ENCODE peak calls at places on chromosome 4, in eight cellular contexts. C is GM04503; U is effector memory CD4-positive, alpha-beta T cell; A is amniotic stem cell; Z is fibroblast of the aortic adventitia; S is stimulated activated CD4-positive, alpha-beta T cell treated with anti-CD3 and anti-CD28 coated beads, Interleukin-4, amount 100 ng/mL, for 1 hour; R is WERI-Rb-1; Q is endothelial cell. T is an unnamed sample.

GRCh38 chr4:61478340-61478739 is 278.2 kb downstream of the ADGRL3 start:
- DNase-seq in A (no peak), C (no peak), S (no peak), U (no peak), R (no peak), Q (no peak), Z (no peak), T (no peak)

GRCh38 chr4:7043521-7044414 is 596 bp downstream of the TADA2B start:
- DNase-seq in C (no peak), A (no peak), R (peak; percentile 47), U (peak; percentile 31), Z (peak; percentile 37), Q (peak; percentile 46), S (peak; percentile 51), T (no peak)

GRCh38 chr4:107600456-107600855 is 119.6 kb downstream of the PAPSS1 start:
- DNase-seq in U (no peak), Z (peak; percentile 63), Q (no peak), R (no peak), A (no peak), C (peak; percentile 74), S (no peak), T (no peak)

GRCh38 chr4:124753941-124754581 is 41.5 kb upstream of the ANKRD50 start:
- DNase-seq in U (no peak), Z (no peak), C (no peak), S (no peak), Q (no peak), A (no peak), R (no peak), T (no peak)

GRCh38 chr4:181427076-181427475 is 816.1 kb upstream of the TENM3 start:
- DNase-seq in Z (no peak), C (no peak), R (no peak), S (no peak), Q (no peak), A (peak; percentile 4), U (no peak), T (no peak)

GRCh38 chr4:139599594-139600374 is 43.8 kb upstream of the SETD7 start:
- DNase-seq in Z (peak; percentile 37), S (no peak), Q (no peak), R (no peak), U (no peak), C (no peak), A (no peak), T (no peak)

GRCh38 chr4:137283737-137284136 is 248.6 kb downstream of the PCDH18 start:
- DNase-seq in C (no peak), A (peak; percentile 9), S (no peak), Q (no peak), U (no peak), R (no peak), Z (peak; percentile 64), T (no peak)

GRCh38 chr4:8328456-8328855 is 58.9 kb downstream of the HTRA3 start:
- DNase-seq in R (no peak), U (no peak), S (no peak), A (no peak), Q (no peak), Z (no peak), C (no peak), T (no peak)

GRCh38 chr4:156374894-156375293 is 421.2 kb upstream of the CTSO start:
- DNase-seq in Z (no peak), C (no peak), Q (no peak), U (no peak), A (no peak), R (no peak), S (no peak), T (no peak)

GRCh38 chr4:154560824-154561231 is 2.0 kb upstream of the FGB start:
- DNase-seq in R (no peak), A (peak; percentile 9), C (no peak), U (no peak), Q (no peak), Z (peak; percentile 49), S (no peak), T (no peak)

GRCh38 chr4:150799207-150799606 is 215.9 kb downstream of the LRBA start:
- DNase-seq in Q (no peak), C (no peak), R (no peak), S (no peak), U (no peak), A (no peak), Z (peak; percentile 2), T (no peak)

GRCh38 chr4:186190456-186191265 is 706 bp upstream of the CYP4V2 start:
- DNase-seq in C (no peak), Z (peak; percentile 32), A (peak; percentile 26), Q (peak; percentile 26), R (peak; percentile 44), S (peak; percentile 53), U (peak; percentile 25), T (no peak)

GRCh38 chr4:74331944-74332343 is 23.7 kb downstream of the EPGN start:
- DNase-seq in Q (no peak), R (no peak), A (no peak), C (no peak), S (no peak), U (no peak), Z (no peak), T (no peak)

GRCh38 chr4:100017627-100018310 is 67.7 kb upstream of the H2AZ1 start:
- DNase-seq in R (no peak), U (no peak), S (no peak), C (no peak), A (no peak), Q (no peak), Z (no peak), T (no peak)

GRCh38 chr4:143346208-143346607 is 9.5 kb downstream of the GAB1 start:
- DNase-seq in Z (no peak), A (no peak), S (no peak), Q (no peak), R (no peak), U (no peak), C (no peak), T (no peak)

GRCh38 chr4:183142566-183143545 is 43.8 kb downstream of the WWC2 start:
- DNase-seq in C (peak; percentile 77), A (peak; percentile 59), Z (peak; percentile 72), U (no peak), S (no peak), R (no peak), Q (no peak), T (no peak)

GRCh38 chr4:121655320-121656268 is 41.2 kb downstream of the ANXA5 start:
- DNase-seq in S (no peak), R (no peak), Z (peak; percentile 52), A (no peak), C (no peak), Q (no peak), U (no peak), T (no peak)

GRCh38 chr4:169017971-169018370 is 7.9 kb upstream of the CBR4 start:
- DNase-seq in R (peak; percentile 75), S (no peak), C (no peak), Q (no peak), U (no peak), A (no peak), Z (no peak), T (no peak)

GRCh38 chr4:120202222-120202621 is 135.6 kb upstream of the MAD2L1 start:
- DNase-seq in C (no peak), Q (no peak), S (no peak), Z (no peak), A (no peak), R (no peak), U (no peak), T (no peak)

GRCh38 chr4:99403380-99404194 is 31.6 kb downstream of the ADH7 start:
- DNase-seq in S (no peak), A (no peak), Z (peak; percentile 93), Q (no peak), C (no peak), U (no peak), R (no peak), T (no peak)

GRCh38 chr4:184541918-184542317 is 67.6 kb upstream of the IRF2 start:
- DNase-seq in U (no peak), A (no peak), S (no peak), C (no peak), R (no peak), Z (no peak), Q (no peak), T (no peak)

GRCh38 chr4:173130671-173131070 is 37.9 kb upstream of the GALNT7 start:
- DNase-seq in Z (no peak), U (no peak), S (no peak), A (no peak), R (no peak), Q (no peak), C (no peak), T (no peak)

GRCh38 chr4:177117256-177117655 is 192.4 kb upstream of the NEIL3 start:
- DNase-seq in Q (no peak), C (no peak), A (no peak), R (no peak), U (no peak), Z (no peak), S (no peak), T (no peak)

GRCh38 chr4:46323891-46324290 is 66.0 kb downstream of the GABRA2 start:
- DNase-seq in A (no peak), C (no peak), R (no peak), Z (no peak), U (no peak), S (no peak), Q (no peak), T (no peak)

GRCh38 chr4:15504041-15504440 is 34.4 kb downstream of the CC2D2A start:
- DNase-seq in U (no peak), A (no peak), C (no peak), Z (no peak), Q (no peak), R (no peak), S (no peak), T (no peak)

GRCh38 chr4:7365472-7366179 is 69.1 kb downstream of the PSAPL1 start:
- DNase-seq in Z (no peak), R (no peak), S (no peak), C (no peak), Q (no peak), A (no peak), U (no peak), T (no peak)

GRCh38 chr4:110130578-110131358 is 67.6 kb downstream of the ELOVL6 start:
- DNase-seq in Q (no peak), R (no peak), C (no peak), U (no peak), Z (no peak), A (no peak), S (no peak), T (no peak)

GRCh38 chr4:124943938-124944337 is 231.4 kb upstream of the ANKRD50 start:
- DNase-seq in S (no peak), A (no peak), Q (no peak), R (no peak), U (no peak), Z (no peak), C (no peak), T (no peak)

GRCh38 chr4:577499-578450 is 1.7 kb upstream of the TMEM271 start:
- DNase-seq in C (no peak), R (no peak), Q (no peak), Z (no peak), A (no peak), U (no peak), S (peak; percentile 25), T (no peak)

GRCh38 chr4:81963005-81963404 is 410.8 kb downstream of the HNRNPD start:
- DNase-seq in C (no peak), U (no peak), A (no peak), S (no peak), Q (no peak), Z (no peak), R (no peak), T (no peak)

GRCh38 chr4:37464373-37464772 is 219.8 kb downstream of the NWD2 start:
- DNase-seq in Q (no peak), S (no peak), A (no peak), Z (no peak), C (no peak), R (no peak), U (no peak), T (no peak)

T was measured in CD14-positive monocyte.